ENCODE peak calls at places on chromosome 22, in five cellular contexts. T, Z, R, W and I are unnamed samples.
A peak's percentile ranks its signal among the peaks of the same experiment; 100 is the strongest.

GRCh38 chr22:23180301-23180892 is at the start of gene BCR:
- DNase-seq in Z (no peak), R (peak; percentile 78), W (no peak), T (peak; percentile 65), I (peak; percentile 86)

GRCh38 chr22:19447388-19448075 is at the start of gene C22orf39:
- DNase-seq in R (peak; percentile 98), W (peak; percentile 75), Z (peak; percentile 68), T (peak; percentile 87), I (peak; percentile 75)

GRCh38 chr22:46355369-46355995 is 20.0 kb downstream of the TRMU start:
- DNase-seq in R (peak; percentile 89), T (peak; percentile 67), Z (no peak), W (peak; percentile 13), I (no peak)

GRCh38 chr22:34334893-34335292 is 414.6 kb upstream of the LARGE1 start:
- DNase-seq in Z (no peak), W (no peak), R (peak; percentile 51), T (no peak), I (no peak)

GRCh38 chr22:37501610-37502341 is 15.6 kb upstream of the MFNG start:
- DNase-seq in T (peak; percentile 90), W (peak; percentile 59), R (no peak), Z (peak; percentile 21), I (no peak)

GRCh38 chr22:23396362-23397007 is 183.6 kb downstream of the IGLL1 start:
- DNase-seq in T (no peak), R (no peak), Z (no peak), W (no peak), I (no peak)

GRCh38 chr22:19882446-19883381 is 28.0 kb upstream of the GNB1L start:
- DNase-seq in R (no peak), T (no peak), Z (peak; percentile 0), W (no peak), I (peak; percentile 59)

GRCh38 chr22:40875111-40875510 is 13.2 kb upstream of the DNAJB7 start:
- DNase-seq in R (no peak), T (no peak), W (no peak), Z (no peak), I (no peak)

GRCh38 chr22:37472418-37473006 is 13.7 kb downstream of the MFNG start:
- DNase-seq in T (peak; percentile 54), W (no peak), R (peak; percentile 81), Z (no peak), I (no peak)

GRCh38 chr22:20156611-20157415 is 6.0 kb upstream of the CCDC188 start:
- DNase-seq in R (peak; percentile 88), Z (peak; percentile 36), T (peak; percentile 82), W (peak; percentile 26), I (peak; percentile 37)

GRCh38 chr22:39820266-39820665 is 73.3 kb downstream of the ENTHD1 start:
- DNase-seq in W (peak; percentile 18), R (no peak), Z (no peak), T (peak; percentile 65), I (no peak)

GRCh38 chr22:50712341-50713007 is 25.5 kb upstream of the ACR start:
- DNase-seq in R (no peak), W (no peak), T (no peak), Z (no peak), I (no peak)

GRCh38 chr22:35432226-35432905 is 32.4 kb downstream of the MCM5 start:
- DNase-seq in W (no peak), Z (no peak), R (no peak), T (no peak), I (no peak)

GRCh38 chr22:40499187-40499753 is 128.9 kb downstream of the SGSM3 start:
- DNase-seq in Z (no peak), R (no peak), W (peak; percentile 90), T (peak; percentile 91), I (peak; percentile 78)

GRCh38 chr22:43094085-43094484 is 4.9 kb upstream of the TTLL1 start:
- DNase-seq in W (no peak), R (no peak), T (peak; percentile 84), Z (no peak), I (no peak)
- H3K27ac ChIP-seq in W (no peak overlapping the region), R (no peak overlapping the region), T (peak overlapping the region; percentile 57), Z (no peak overlapping the region), I (no peak overlapping the region)

DNA sequence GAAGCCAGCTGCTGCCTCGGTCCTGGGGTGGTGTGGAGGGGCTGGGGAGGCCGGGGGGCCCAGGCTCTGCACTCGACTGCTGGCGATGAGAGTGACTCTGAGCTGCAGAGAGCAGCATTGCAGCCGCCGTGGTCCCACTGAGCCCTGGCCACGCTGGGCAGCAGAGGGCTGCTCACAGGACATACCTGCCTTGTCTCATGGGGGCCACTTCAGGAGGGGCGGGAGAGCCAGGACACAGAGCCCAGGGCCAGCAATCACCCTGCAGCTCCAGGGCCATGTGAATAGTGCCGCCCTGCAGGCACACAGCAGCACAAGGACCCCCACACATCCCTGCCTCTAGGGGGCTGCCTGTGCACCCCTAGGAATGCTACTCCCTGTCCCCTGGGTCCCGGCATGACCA is 147.0 kb downstream of the CRYBB2 start:
- DNase-seq in Z (no peak), T (no peak), W (no peak), R (peak; percentile 43), I (no peak)
- TF ChIP-seq CTCF in Z (no peak), T (no peak), W (no peak), R (peak; percentile 64), I (no peak)

DNA sequence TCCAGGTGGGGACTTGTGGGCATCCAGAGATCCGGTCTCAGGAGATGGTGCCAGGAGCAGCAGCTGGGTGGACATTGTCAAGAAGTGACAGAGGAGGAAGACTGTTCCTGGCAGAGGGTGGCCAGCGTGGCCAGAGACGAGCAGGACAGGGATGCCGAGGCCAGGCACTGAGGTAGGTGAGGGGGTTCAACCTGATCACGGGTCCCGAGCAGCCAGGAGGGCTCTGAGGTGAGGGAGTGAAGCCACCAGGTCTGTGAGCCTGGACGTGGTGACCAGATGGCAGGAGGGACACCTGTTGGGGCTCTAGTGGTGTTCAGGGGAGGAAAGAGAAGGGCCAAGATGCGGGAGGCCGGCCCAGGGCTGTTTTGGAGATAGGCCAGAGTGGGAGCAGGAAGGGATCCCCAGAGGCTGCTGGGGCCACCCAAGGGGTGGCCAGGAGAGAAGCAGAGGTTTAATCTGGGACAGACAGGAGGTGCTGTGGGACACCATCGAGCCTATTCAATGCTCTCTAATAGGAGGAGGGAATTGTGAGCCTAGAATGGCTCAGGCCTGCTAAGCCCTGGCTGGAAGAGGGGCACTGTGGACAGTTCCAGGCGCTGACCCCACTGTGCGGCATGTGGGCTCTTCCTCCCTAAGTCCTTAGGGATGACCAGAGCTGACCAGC is 6.3 kb downstream of the PPM1F start:
- DNase-seq in T (no peak), Z (no peak), W (no peak), R (no peak), I (no peak)
- H3K27ac ChIP-seq in T (no peak overlapping the region), Z (peak overlapping the region; percentile 83), W (peak overlapping the region; percentile 95), R (no peak overlapping the region), I (peak overlapping the region; percentile 79)

DNA sequence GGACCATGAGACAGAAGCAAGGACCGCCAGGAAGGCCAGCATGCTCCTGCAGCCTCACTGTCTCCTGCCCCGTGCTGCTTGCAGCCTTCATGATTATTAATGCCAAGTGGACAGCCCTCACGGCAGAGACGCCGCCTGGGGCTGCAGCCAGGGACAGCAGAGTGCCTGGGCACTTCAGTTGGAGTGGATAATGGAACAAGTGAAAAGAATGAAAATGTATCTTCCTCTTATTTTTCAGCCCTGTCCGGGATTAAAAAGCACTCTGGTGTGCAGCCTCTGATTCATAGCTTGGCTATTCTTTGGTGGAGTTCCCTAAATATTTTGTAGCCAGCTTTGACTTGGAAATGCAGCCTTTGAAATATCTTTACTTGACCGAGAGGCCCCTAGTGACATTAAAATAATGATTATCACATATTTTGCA is 1404.2 kb downstream of the BRD1 start:
- DNase-seq in Z (no peak), T (no peak), W (no peak), R (no peak), I (no peak)
- TF ChIP-seq CTCF in Z (no peak), T (no peak), W (no peak), R (no peak), I (no peak)

DNA sequence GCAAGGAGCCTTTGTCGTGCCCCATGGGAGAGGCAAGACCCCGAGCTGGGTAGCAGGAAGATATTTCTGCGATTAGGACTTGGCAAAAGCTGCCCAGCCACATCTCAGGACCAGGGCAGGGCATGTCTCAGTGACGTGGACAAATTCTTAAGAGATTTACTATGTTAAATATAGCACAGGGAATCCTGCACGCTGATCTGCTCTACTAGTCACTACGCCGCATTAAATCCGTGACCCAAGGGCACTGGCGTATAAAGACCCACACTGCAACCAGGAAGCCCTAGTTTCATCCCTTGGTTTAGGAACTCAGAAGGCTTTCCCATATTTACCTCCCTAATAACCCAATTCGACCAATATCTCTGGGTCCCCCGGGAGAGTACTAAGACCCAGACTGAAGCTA is 35.1 kb downstream of the AP1B1 start:
- DNase-seq in T (no peak), R (no peak), Z (no peak), W (no peak), I (no peak)
- H3K27ac ChIP-seq in T (no peak overlapping the region), R (no peak overlapping the region), Z (no peak overlapping the region), W (no peak overlapping the region), I (no peak overlapping the region)

GRCh38 chr22:30949934-30950660 is 18.5 kb downstream of the MORC2 start:
- DNase-seq in W (no peak), T (no peak), R (no peak), Z (no peak), I (no peak)
- TF ChIP-seq CTCF in W (peak; percentile 26), T (no peak), R (peak; percentile 34), Z (no peak), I (no peak)

DNA sequence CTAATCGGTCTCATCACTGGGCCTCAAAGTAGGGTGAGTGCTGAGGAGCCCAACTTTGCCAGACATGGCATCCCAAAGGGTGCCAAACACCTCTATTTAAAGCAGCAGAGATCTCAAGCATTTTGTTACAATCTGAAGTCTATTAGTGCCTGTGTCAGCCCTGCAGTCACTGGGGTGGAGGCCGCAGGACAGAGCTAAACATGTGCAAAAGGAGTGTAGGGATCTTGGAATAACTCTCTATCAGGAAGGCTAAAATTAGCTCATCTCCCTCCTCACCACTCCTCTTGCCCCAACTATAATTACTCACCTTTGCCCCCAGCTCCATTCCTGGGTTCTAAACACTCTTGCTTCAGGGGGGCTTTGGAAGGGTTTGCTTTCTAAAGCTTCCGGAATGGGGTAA is 87.5 kb downstream of the TIMP3 start:
- DNase-seq in W (no peak), R (no peak), T (no peak), Z (no peak), I (no peak)
- H3K27ac ChIP-seq in W (no peak overlapping the region), R (no peak overlapping the region), T (no peak overlapping the region), Z (no peak overlapping the region), I (no peak overlapping the region)